ENCODE peak calls at places on chromosomes 6 and 20, in four cellular contexts. L is heart left ventricle, E is heart right ventricle, X is dorsolateral prefrontal cortex. R is an unnamed sample.

GRCh38 chr6:27545271-27546046 is 72.6 kb upstream of the ZNF184 start:
- DNase-seq in E (no peak), L (no peak), X (no peak), R (no peak)

GRCh38 chr6:34465551-34466241 is at the start of gene PACSIN1:
- DNase-seq in E (peak), X (peak), L (no peak), R (no peak)

GRCh38 chr20:9059931-9060330 is 9.0 kb upstream of the PLCB4 start:
- DNase-seq in L (no peak), E (no peak), X (no peak), R (peak)

GRCh38 chr20:44089987-44090674 is 96.9 kb downstream of the JPH2 start:
- DNase-seq in E (no peak), X (no peak), L (no peak), R (peak)

GRCh38 chr6:77456531-77457248 is 6.6 kb downstream of the HTR1B start:
- DNase-seq in X (no peak), L (peak), E (no peak), R (peak)

GRCh38 chr6:166437661-166438060 is 54.9 kb upstream of the MPC1 start:
- DNase-seq in E (no peak), L (no peak), X (no peak), R (no peak)

GRCh38 chr20:39282619-39283092 is 320.5 kb downstream of the DHX35 start:
- DNase-seq in X (no peak), L (no peak), E (no peak), R (no peak)

GRCh38 chr20:63100401-63100925 is 93.7 kb upstream of the BHLHE23 start:
- DNase-seq in E (peak), X (peak), L (no peak), R (no peak)

GRCh38 chr6:76885861-76886301 is 577.4 kb downstream of the HTR1B start:
- DNase-seq in L (no peak), X (no peak), E (no peak), R (no peak)

GRCh38 chr6:37353761-37354525 is at the start of gene RNF8:
- DNase-seq in E (peak), X (peak), L (peak), R (peak)

GRCh38 chr6:88982720-88983119 is 19.3 kb upstream of the RNGTT start:
- DNase-seq in X (no peak), L (peak), E (no peak), R (peak)

GRCh38 chr6:93829009-93829408 is 409.6 kb upstream of the EPHA7 start:
- DNase-seq in E (no peak), X (no peak), L (no peak), R (no peak)

GRCh38 chr20:41017448-41018042 is 11.1 kb upstream of the TOP1 start:
- DNase-seq in L (no peak), X (no peak), E (no peak), R (no peak)

GRCh38 chr6:167079853-167080297 is 43.0 kb upstream of the CCR6 start:
- DNase-seq in L (no peak), X (no peak), E (no peak), R (no peak)

GRCh38 chr20:15146948-15147347 is 809.5 kb upstream of the FLRT3 start:
- DNase-seq in E (no peak), X (no peak), L (no peak), R (no peak)

GRCh38 chr6:112036088-112036637 is 17.7 kb upstream of the CCN6 start:
- DNase-seq in E (no peak), L (no peak), X (no peak), R (no peak)

GRCh38 chr6:27505209-27506027 is 32.5 kb upstream of the ZNF184 start:
- DNase-seq in X (no peak), E (no peak), L (no peak), R (peak)

GRCh38 chr20:10877345-10877744 is 203.5 kb upstream of the JAG1 start:
- DNase-seq in E (peak), X (no peak), L (peak), R (no peak)

GRCh38 chr6:70520575-70520974 is 46.2 kb upstream of the SDHAF4 start:
- DNase-seq in X (no peak), L (no peak), E (no peak), R (no peak)

DNA sequence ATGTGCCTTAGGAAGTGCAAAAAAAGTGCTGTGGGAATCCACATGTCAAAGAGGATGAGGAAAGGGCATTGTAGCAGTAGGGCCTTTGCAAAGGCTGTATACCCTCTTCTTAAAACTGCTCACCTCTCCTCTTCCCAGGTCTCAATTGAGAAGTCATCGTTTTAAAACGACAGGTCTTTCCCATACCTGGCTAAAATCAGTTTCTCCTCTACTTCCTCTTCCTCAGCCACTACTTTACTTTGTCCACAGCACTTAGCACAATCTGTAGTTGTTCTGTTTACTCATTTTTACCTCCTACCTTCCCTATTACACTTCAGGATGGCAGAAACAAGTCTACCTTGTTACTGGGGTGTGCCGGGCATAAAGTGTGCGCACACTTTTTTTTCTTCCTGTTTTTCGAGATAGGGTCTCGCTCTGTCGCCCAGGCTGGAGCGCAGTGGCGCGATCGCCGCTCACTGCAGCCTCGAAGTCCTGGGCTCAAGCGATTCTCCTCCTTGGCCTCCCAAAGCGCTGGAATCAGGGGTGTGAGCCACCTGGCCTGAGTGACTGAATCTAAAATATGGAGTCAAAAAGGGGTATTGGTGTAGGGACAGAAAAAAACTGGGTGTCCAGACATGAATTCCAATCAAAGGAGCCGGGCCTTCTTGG is 9.8 kb upstream of the ELOVL5 start:
- DNase-seq in E (no peak), L (no peak), X (no peak), R (no peak)
- H3K4me3 ChIP-seq in E (peak), L (peak), X (peak), R (peak)

GRCh38 chr6:79548310-79548709 is 11.1 kb upstream of the LCA5 start:
- DNase-seq in L (no peak), E (no peak), X (no peak), R (no peak)
- H3K27ac ChIP-seq in L (no peak), E (no peak), X (no peak), R (no peak)

GRCh38 chr6:6780231-6780630 is 191.7 kb downstream of the LY86 start:
- DNase-seq in E (no peak), L (no peak), X (no peak), R (no peak)

GRCh38 chr6:6781172-6781876 is 192.8 kb downstream of the LY86 start:
- DNase-seq in X (peak), L (peak), E (peak), R (peak)

GRCh38 chr6:6784514-6785162 is 196.1 kb downstream of the LY86 start:
- DNase-seq in X (no peak), E (no peak), L (no peak), R (no peak)

GRCh38 chr6:6783736-6784135 is 195.2 kb downstream of the LY86 start:
- DNase-seq in L (no peak), E (no peak), X (no peak), R (peak)

DNA sequence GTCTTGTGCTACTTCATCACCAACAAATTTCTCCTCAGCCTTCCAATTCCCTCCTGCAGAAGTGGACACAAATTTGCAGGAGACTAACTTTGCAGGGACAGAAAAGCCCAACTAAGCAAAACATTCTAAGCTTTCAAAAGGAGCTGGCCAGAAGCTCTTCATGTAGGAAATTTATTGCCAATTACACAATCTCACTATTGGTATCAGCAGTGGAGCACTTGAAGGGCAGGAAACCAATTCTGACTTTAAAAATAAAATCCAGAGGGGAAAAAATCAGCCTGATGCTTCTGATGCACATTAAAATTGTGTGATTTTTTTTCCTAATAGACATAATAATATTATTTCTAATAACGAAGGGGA is 193.3 kb downstream of the LY86 start:
- DNase-seq in L (no peak), E (no peak), X (no peak), R (no peak)
- H3K4me3 ChIP-seq in L (no peak), E (no peak), X (no peak), R (no peak)

GRCh38 chr6:41767112-41767946 is 12.4 kb downstream of the FRS3 start:
- DNase-seq in E (no peak), X (no peak), L (peak), R (peak)

GRCh38 chr6:41769376-41769775 is 10.3 kb downstream of the FRS3 start:
- DNase-seq in X (no peak), E (no peak), L (no peak), R (no peak)

GRCh38 chr6:41770381-41771057 is 9.2 kb downstream of the FRS3 start:
- DNase-seq in L (no peak), X (no peak), E (no peak), R (no peak)

GRCh38 chr6:41771058-41771983 is 8.4 kb downstream of the FRS3 start:
- DNase-seq in L (no peak), X (no peak), E (no peak), R (no peak)

DNA sequence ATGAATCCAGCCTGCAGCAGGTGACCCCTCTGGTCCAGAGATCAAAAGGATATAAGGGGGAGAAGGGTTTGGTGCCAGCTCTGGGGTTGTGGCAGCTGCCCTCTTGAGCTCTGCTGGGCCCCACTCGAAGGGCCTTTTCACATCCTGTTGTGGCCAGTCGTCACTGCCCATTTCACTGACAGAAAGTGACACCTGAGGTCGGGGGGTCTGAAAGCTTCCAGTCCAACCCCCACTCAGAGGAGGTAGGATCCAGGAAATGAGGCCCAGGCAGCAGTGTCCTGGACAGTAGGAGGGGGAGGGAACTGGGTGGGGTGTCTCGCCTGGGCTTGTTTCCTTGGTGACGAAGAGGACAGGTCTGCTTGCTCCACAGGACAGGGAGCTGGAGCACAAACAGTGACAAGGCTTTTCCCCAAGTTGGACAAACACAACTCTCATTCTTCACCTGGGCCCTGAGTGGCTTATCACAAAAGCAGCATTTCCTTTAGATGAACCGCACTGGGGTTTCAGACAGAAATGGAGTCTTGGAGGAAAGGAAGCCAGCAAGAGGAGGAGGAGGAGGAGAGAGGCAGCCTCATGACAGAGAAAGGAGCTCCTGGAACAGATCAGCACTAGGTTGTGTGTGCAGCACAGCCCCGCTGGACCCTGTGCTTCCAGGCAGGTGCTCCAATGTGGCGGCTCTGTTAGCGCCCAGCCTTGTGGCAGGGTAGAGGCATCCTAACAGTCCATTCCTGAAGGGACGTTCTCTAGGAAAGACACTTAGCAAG is 11.0 kb downstream of the FRS3 start:
- DNase-seq in X (no peak), L (no peak), E (no peak), R (no peak)
- H3K27ac ChIP-seq in X (no peak), L (no peak), E (no peak), R (no peak)

GRCh38 chr6:79597155-79597554 is 34.0 kb upstream of the SH3BGRL2 start:
- DNase-seq in X (no peak), L (no peak), E (no peak), R (no peak)
- H3K4me3 ChIP-seq in X (no peak), L (no peak), E (no peak), R (no peak)

DNA sequence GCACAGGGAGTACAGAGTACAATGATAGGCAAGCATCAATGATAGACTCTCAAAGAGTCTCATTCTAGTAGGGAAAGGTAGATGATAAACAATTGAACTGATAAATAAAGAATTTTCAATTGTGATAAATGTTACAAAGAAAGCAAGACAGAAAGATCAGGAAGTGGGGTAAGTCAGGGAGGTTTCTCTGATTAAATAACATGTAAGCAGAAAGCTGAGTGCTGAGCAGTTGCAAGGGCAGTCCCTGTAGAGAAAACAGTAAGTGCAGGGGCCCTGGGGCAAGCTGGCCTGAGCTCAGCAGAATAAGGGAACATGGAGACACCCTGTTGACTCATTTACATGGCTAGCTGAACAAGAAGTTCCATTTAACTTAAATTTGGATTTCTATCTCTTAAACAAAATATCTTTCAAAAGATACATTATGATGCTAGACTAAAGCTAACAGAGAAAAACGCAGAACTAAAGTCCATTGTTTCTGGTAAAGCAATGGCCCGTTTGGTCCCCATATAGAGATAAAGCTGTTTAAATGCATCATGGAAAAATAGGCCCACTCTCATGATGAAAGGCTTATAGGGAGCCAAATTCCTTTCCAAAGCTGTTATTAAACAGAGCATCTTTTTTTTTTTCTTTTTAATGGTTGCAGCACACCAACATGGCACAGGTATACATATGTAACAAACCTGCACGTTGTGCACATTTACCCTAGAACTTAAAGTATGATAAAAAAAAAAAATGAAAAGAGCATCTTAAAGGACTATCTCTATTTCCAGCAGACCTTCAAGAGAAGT is 5.3 kb upstream of the TNFAIP3 start:
- DNase-seq in E (no peak), L (no peak), X (no peak), R (no peak)
- H3K27ac ChIP-seq in E (no peak), L (no peak), X (no peak), R (no peak)

GRCh38 chr6:142943746-142944125 is 1.2 kb downstream of the HIVEP2 start:
- DNase-seq in X (no peak), E (no peak), L (no peak), R (peak)
- H3K4me3 ChIP-seq in X (peak), E (peak), L (peak), R (peak)

GRCh38 chr6:163750436-163751031 is 336.0 kb downstream of the QKI start:
- DNase-seq in L (no peak), E (peak), X (no peak), R (no peak)

GRCh38 chr6:163745566-163746400 is 331.3 kb downstream of the QKI start:
- DNase-seq in X (no peak), E (peak), L (peak), R (peak)

GRCh38 chr6:163751032-163751525 is 336.6 kb downstream of the QKI start:
- DNase-seq in X (no peak), L (no peak), E (no peak), R (no peak)

GRCh38 chr6:163748036-163748435 is 333.5 kb downstream of the QKI start:
- DNase-seq in X (no peak), L (no peak), E (no peak), R (no peak)

GRCh38 chr6:163748886-163749285 is 334.4 kb downstream of the QKI start:
- DNase-seq in X (no peak), L (peak), E (no peak), R (no peak)
- H3K27ac ChIP-seq in X (no peak), L (peak), E (no peak), R (no peak)

DNA sequence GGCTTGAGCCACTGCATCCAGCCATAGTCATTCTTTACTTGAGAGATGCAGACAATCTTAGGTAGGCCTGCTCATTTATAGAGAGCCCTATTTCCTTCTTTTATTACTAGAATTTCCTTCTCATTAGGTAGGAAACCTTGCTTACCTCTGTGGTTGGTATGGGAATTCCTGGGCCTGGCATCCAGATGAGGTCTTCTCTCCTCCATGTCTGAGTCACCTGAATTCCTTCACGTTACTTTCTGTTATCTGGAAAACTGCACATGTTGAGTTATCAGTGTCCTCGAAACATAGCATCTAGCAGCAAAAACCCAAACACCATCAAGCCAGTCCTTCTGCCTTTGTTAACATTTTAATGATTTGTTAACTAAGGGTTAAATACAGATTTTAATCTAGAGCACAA is 2.2 kb downstream of the ZNFX1 start:
- DNase-seq in X (no peak), L (no peak), E (no peak), R (no peak)
- H3K4me3 ChIP-seq in X (peak), L (peak), E (peak), R (no peak)

R was measured in SJSA1.